ENCODE peak calls at places on chromosomes 2 and 18, in four cellular contexts. V, W, G and O are unnamed samples.

GRCh38 chr18:23226930-23227728 is 91.8 kb downstream of the CABLES1 start:
- DNase-seq in V (no peak), W (peak; percentile 19), G (no peak), O (no peak)

GRCh38 chr18:34976899-34977786 is 64.1 kb upstream of the MAPRE2 start:
- DNase-seq in V (peak; percentile 81), W (peak; percentile 78), G (peak; percentile 75), O (peak; percentile 82)

GRCh38 chr18:80034852-80035406 is 695 bp downstream of the RBFA start:
- DNase-seq in V (no peak), W (no peak), G (no peak), O (no peak)

GRCh38 chr2:172299741-172300140 is 127.6 kb upstream of the ITGA6 start:
- DNase-seq in V (no peak), W (peak; percentile 19), G (no peak), O (no peak)

GRCh38 chr2:20942538-20943223 is 101.2 kb downstream of the APOB start:
- DNase-seq in V (no peak), W (no peak), G (no peak), O (no peak)

GRCh38 chr2:224126001-224126400 is 86.9 kb upstream of the SERPINE2 start:
- DNase-seq in V (no peak), W (no peak), G (no peak), O (no peak)

GRCh38 chr2:1681323-1682310 is 62.7 kb downstream of the PXDN start:
- DNase-seq in V (no peak), W (no peak), G (no peak), O (no peak)

GRCh38 chr2:189679224-189679623 is 4.8 kb downstream of the ANKAR start:
- DNase-seq in V (no peak), W (no peak), G (no peak), O (no peak)

GRCh38 chr2:118186110-118186857 is 98.0 kb downstream of the INSIG2 start:
- DNase-seq in V (peak; percentile 81), W (peak; percentile 90), G (peak; percentile 90), O (peak; percentile 89)

GRCh38 chr2:129777146-129777545 is 202.3 kb upstream of the RAB6C start:
- DNase-seq in V (no peak), W (no peak), G (no peak), O (no peak)

GRCh38 chr2:151560289-151560688 is 150.6 kb downstream of the RIF1 start:
- DNase-seq in V (no peak), W (no peak), G (no peak), O (no peak)

GRCh38 chr2:72497761-72498160 is 328.1 kb downstream of the EXOC6B start:
- DNase-seq in V (no peak), W (no peak), G (no peak), O (no peak)

GRCh38 chr2:241008711-241009121 is 10.3 kb downstream of the SNED1 start:
- DNase-seq in V (no peak), W (no peak), G (no peak), O (no peak)

GRCh38 chr2:236711440-236711839 is 141.8 kb downstream of the ACKR3 start:
- DNase-seq in V (no peak), W (no peak), G (no peak), O (no peak)

GRCh38 chr2:30178618-30179404 is 32.0 kb downstream of the YPEL5 start:
- DNase-seq in V (no peak), W (peak; percentile 83), G (no peak), O (no peak)

GRCh38 chr2:219772697-219773096 is 145.3 kb downstream of the SLC4A3 start:
- DNase-seq in V (no peak), W (no peak), G (no peak), O (no peak)

GRCh38 chr2:166651991-166652390 is 157.9 kb upstream of the SCN7A start:
- DNase-seq in V (no peak), W (no peak), G (no peak), O (no peak)

GRCh38 chr2:224121406-224122067 is 82.5 kb upstream of the SERPINE2 start:
- DNase-seq in V (no peak), W (no peak), G (no peak), O (no peak)

GRCh38 chr2:98761267-98761781 is 30.4 kb upstream of the MGAT4A start:
- DNase-seq in V (no peak), W (no peak), G (no peak), O (no peak)